ENCODE peak calls at places on chromosome 2, in four cellular contexts. Y, C, L and T are unnamed samples.
A peak's percentile ranks its signal among the peaks of the same experiment; 100 is the strongest.

GRCh38 chr2:216315817-216316603 is 56.3 kb downstream of the MARCHF4 start:
- DNase-seq in Y (peak; percentile 69), C (no peak), L (no peak), T (no peak)

GRCh38 chr2:126858436-126858835 is 40.3 kb upstream of the TEX51 start:
- DNase-seq in Y (no peak), C (no peak), L (no peak), T (no peak)

GRCh38 chr2:31124904-31125303 is 13.3 kb downstream of the GALNT14 start:
- DNase-seq in Y (no peak), C (no peak), L (no peak), T (no peak)

GRCh38 chr2:215671691-215672090 is 235.8 kb upstream of the FN1 start:
- DNase-seq in Y (no peak), C (no peak), L (no peak), T (no peak)

GRCh38 chr2:43284967-43285366 is 58.6 kb upstream of the ZFP36L2 start:
- DNase-seq in Y (no peak), C (no peak), L (no peak), T (no peak)

GRCh38 chr2:102112692-102113665 is 29.6 kb upstream of the IL1R1 start:
- DNase-seq in Y (peak; percentile 85), C (no peak), L (no peak), T (no peak)

GRCh38 chr2:168730391-168730790 is 72.0 kb upstream of the NOSTRIN start:
- DNase-seq in Y (no peak), C (no peak), L (no peak), T (no peak)

GRCh38 chr2:590214-591175 is 86.7 kb downstream of the TMEM18 start:
- DNase-seq in Y (no peak), C (no peak), L (no peak), T (no peak)

GRCh38 chr2:49028101-49028500 is 126.2 kb downstream of the FSHR start:
- DNase-seq in Y (no peak), C (no peak), L (no peak), T (no peak)

GRCh38 chr2:209259767-209260166 is 164.1 kb upstream of the MAP2 start:
- DNase-seq in Y (no peak), C (no peak), L (no peak), T (no peak)

DNA sequence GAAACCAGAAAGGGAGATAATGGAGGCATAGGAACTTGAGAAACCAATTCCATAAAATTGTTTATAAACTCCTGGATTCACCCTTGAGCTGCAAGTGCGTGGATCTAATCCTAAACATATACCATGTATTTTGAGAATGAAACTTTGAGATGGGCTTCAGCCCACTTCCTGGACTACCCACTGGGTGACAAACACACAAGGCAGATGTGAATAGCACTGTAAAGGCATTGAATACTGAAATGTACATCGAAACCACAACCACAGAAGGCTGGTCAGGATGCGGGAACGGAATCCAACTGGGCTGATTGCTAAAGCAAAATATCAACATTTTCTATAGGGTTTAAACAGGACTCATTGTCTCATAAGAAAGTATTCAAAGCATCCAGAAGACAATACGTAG is 228.5 kb upstream of the ZEB2 start:
- DNase-seq in Y (no peak), C (no peak), L (no peak), T (no peak)
- H3K9me3 ChIP-seq in Y (peaks cover 2% of the 10 kb centered on the region), C (peaks cover 25% of the 10 kb centered on the region), L (no peaks in the 10 kb centered on the region), T (peaks cover 35% of the 10 kb centered on the region)

DNA sequence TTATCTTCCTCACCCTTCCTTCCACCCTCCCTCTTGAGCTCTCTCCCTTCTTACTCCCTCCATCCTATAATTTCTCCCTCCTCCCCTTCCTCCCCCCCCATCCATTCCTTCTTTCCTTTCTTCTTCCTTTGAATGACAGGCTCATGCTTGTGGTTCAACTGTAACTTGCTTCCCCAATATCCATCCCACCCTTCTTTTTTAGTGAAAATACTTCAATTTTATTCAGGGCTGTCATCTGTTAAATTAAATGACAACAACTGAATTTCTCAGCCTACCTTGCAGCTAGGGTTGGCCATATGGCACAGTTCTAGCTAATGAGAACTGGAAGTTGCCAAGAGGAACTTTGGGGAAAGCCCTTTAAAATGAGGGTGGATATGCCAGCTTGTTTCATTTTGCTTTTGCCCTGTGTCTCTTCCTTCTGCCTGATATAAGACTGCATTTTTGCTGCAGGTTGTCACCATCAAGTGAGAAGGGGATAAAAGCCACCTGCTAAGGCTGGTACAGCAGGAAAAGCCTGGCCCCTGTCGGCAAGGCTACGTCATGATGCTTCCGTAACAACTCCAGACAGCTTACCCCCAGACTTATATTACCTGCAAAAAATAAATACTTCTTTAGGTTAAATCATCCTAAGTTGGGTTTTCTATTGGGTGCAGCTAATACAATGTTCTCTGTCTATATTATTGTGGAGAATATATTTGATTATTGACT is 121.8 kb downstream of the NXPH2 start:
- DNase-seq in Y (no peak), C (no peak), L (no peak), T (no peak)
- TF ChIP-seq CTCF in Y (no peak), C (no peak), L (no peak), T (no peak)

DNA sequence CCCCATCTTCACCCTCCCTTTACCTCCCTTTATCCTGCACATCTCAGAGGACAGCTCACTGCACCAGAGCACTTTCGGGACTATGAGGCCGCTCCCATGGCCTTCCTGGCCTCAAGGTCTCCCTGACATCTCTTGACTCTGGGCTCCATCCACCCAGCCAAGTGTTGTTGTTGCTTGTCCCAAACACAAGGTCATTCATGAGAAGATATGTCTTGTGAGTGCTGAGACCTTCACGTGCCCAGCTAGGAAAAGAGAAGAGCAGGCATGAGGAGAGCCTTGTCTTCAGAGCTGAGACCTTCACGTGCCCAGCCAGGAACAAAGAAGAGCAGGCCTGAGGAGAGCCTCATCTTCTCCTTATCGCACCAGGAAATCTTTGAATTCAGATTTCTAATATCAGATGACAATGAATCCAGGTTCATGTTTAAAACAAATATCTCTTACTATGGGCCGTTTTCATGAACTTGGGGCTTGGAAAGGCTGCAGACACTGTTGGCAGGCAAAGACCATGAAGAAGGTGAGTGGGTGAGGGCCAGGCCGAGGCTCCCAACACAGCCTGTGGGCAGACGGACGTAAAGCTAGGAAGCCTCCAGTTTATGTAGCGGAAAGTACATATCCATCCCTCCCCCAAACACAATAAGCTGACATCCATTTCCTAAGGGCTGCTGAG is 256.1 kb downstream of the NDUFA10 start:
- DNase-seq in Y (peak; percentile 67), C (no peak), L (no peak), T (no peak)
- H3K9me3 ChIP-seq in Y (peaks cover 3% of the 10 kb centered on the region), C (peaks cover 7% of the 10 kb centered on the region), L (no peaks in the 10 kb centered on the region), T (peaks cover 16% of the 10 kb centered on the region)

DNA sequence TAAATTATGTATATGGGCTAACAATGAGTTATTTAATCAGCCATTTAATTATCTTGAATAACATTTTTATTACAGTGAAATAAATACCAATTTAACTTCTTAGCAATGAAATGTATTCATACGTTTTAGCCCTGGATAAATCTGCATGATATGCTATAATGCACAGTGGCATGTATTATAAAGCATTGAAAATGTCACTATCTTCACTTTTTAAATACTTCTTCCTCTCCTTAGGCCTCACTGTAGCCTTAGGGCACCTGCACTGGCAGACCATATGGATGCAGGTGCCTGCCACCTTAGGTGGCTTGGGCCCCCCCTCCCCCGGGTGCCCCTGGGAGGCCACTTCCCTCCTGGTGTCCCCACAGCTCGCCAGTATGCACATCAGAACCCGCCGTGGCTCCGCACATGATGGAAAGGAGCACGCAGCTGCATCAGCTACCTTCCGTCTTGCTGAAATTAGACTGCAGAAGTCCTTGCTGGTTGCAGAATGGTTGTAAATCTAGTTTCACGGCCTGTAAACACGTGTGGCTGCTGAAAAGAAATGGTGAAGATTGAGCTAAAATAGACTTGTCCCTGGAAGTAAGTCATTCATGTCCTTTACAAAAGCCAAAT is 56.7 kb downstream of the ADI1 start:
- DNase-seq in Y (no peak), C (no peak), L (no peak), T (no peak)
- TF ChIP-seq CTCF in Y (no peak), C (no peak), L (peak; percentile 2), T (no peak)

GRCh38 chr2:232963913-232964312 is 49.1 kb downstream of the NGEF start:
- DNase-seq in Y (no peak), C (no peak), L (no peak), T (no peak)
- H3K9me3 ChIP-seq in Y (peaks cover 2% of the 10 kb centered on the region), C (no peaks in the 10 kb centered on the region), L (no peaks in the 10 kb centered on the region), T (peaks cover 10% of the 10 kb centered on the region)

GRCh38 chr2:132837764-132838163 is 167.8 kb upstream of the LYPD1 start:
- DNase-seq in Y (peak; percentile 8), C (no peak), L (no peak), T (no peak)
- TF ChIP-seq CTCF in Y (no peak), C (no peak), L (no peak), T (no peak)

GRCh38 chr2:225052703-225053102 is 10.4 kb upstream of the DOCK10 start:
- DNase-seq in Y (no peak), C (no peak), L (no peak), T (no peak)

GRCh38 chr2:225056330-225057073 is 14.2 kb upstream of the DOCK10 start:
- DNase-seq in Y (no peak), C (no peak), L (no peak), T (no peak)

GRCh38 chr2:225055714-225056113 is 13.4 kb upstream of the DOCK10 start:
- DNase-seq in Y (no peak), C (no peak), L (no peak), T (no peak)
- H3K9me3 ChIP-seq in Y (no peaks in the 10 kb centered on the region), C (no peaks in the 10 kb centered on the region), L (no peaks in the 10 kb centered on the region), T (no peaks in the 10 kb centered on the region)

DNA sequence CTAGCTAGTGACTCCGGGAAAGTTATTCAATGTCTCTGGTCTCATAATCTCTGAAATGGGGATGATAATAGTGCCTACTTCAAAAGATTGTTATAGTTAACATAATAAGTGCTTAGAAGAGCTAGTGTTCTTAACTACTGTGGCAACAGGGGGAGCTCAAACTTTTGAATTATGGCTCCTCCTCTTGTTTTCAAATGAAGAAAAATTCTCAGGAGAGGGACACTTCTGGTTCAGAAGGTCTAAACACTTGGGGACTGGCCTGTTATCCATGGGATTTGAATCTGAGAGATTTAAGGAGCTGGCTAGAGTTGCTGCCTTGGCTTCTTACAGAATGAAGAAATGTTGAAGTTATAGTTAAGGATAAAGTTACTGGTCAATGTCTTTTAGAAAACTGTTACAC is 92.2 kb upstream of the ITGB6 start:
- DNase-seq in Y (peak; percentile 66), C (no peak), L (no peak), T (no peak)
- TF ChIP-seq CTCF in Y (no peak), C (no peak), L (no peak), T (no peak)

GRCh38 chr2:40879305-40879704 is 427.4 kb upstream of the SLC8A1 start:
- DNase-seq in Y (no peak), C (no peak), L (no peak), T (no peak)

GRCh38 chr2:40872580-40872979 is 420.7 kb upstream of the SLC8A1 start:
- DNase-seq in Y (no peak), C (no peak), L (no peak), T (no peak)

GRCh38 chr2:40874380-40874779 is 422.5 kb upstream of the SLC8A1 start:
- DNase-seq in Y (no peak), C (no peak), L (no peak), T (no peak)

GRCh38 chr2:40877734-40878288 is 425.9 kb upstream of the SLC8A1 start:
- DNase-seq in Y (no peak), C (no peak), L (no peak), T (no peak)
- H3K9me3 ChIP-seq in Y (no peaks in the 10 kb centered on the region), C (no peaks in the 10 kb centered on the region), L (no peaks in the 10 kb centered on the region), T (no peaks in the 10 kb centered on the region)

DNA sequence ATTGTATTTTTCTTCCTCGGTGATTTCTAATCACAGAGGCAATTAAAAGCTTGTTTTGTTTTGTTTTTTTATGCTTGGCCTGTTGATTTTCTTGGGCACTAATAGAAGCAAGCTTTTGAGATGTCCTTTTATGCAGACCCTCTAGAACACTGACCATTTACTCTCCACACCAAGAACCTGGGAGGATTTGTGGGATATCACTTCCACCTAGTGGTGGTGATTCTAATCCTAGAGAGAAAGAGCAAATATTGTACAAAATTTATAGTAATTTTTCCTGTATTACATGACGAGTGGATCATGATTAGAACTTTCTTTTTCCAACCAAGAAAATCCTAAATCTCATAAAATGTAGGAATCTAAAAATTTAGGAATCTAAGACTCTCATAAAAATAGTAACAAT is 23.4 kb downstream of the NEMP2 start:
- DNase-seq in Y (peak; percentile 66), C (no peak), L (no peak), T (no peak)
- TF ChIP-seq CTCF in Y (peak; percentile 52), C (peak; percentile 23), L (peak; percentile 23), T (peak; percentile 55)